ENCODE peak calls at places on chromosome 10, in ten cellular contexts. F is K562, D is GM23338, V is transverse colon, T is Panc1, Y is breast epithelium, C is prostate gland, E is HL-60, P is suprapubic skin, Q is GM12878. Z is an unnamed sample.

GRCh38 chr10:42940487-42941157 is 136.2 kb upstream of the RET start:
- DNase-seq in F (no peak), D (peak), V (no peak), T (no peak), Y (no peak), C (no peak), E (no peak), P (no peak), Q (no peak), Z (peak)

GRCh38 chr10:37495415-37495814 is 362.0 kb downstream of the ZNF248 start:
- DNase-seq in F (no peak), D (no peak), V (no peak), T (no peak), Y (no peak), C (no peak), E (no peak), P (no peak), Q (no peak), Z (no peak)

GRCh38 chr10:100122780-100123179 is 41.1 kb upstream of the CPN1 start:
- DNase-seq in F (no peak), D (no peak), V (no peak), T (no peak), Y (no peak), C (no peak), E (no peak), P (no peak), Q (no peak), Z (no peak)

GRCh38 chr10:97427571-97428179 is 1.7 kb downstream of the PGAM1 start:
- DNase-seq in F (no peak), D (peak), V (peak), T (no peak), Y (no peak), C (peak), E (no peak), P (no peak), Q (no peak), Z (no peak)

GRCh38 chr10:482036-482435 is 207.4 kb downstream of the DIP2C start:
- DNase-seq in F (no peak), D (no peak), V (no peak), T (no peak), Y (no peak), C (no peak), E (no peak), P (no peak), Q (no peak), Z (no peak)

GRCh38 chr10:84177541-84178386 is 4.2 kb downstream of the GPR15LG start:
- DNase-seq in F (no peak), D (no peak), V (no peak), T (no peak), Y (no peak), C (peak), E (peak), P (no peak), Q (no peak), Z (no peak)

GRCh38 chr10:69861251-69862240 is 59.8 kb downstream of the COL13A1 start:
- DNase-seq in F (no peak), D (peak), V (no peak), T (peak), Y (no peak), C (no peak), E (peak), P (no peak), Q (no peak), Z (no peak)

GRCh38 chr10:121511943-121512342 is 86.3 kb downstream of the FGFR2 start:
- DNase-seq in F (no peak), D (no peak), V (no peak), T (no peak), Y (no peak), C (no peak), E (no peak), P (no peak), Q (no peak), Z (no peak)

GRCh38 chr10:126242352-126243260 is 145.7 kb downstream of the ADAM12 start:
- DNase-seq in F (no peak), D (no peak), V (no peak), T (no peak), Y (no peak), C (peak), E (no peak), P (peak), Q (no peak), Z (no peak)

GRCh38 chr10:7035111-7035761 is 375.6 kb downstream of the SFMBT2 start:
- DNase-seq in F (no peak), D (no peak), V (no peak), T (no peak), Y (no peak), C (no peak), E (peak), P (no peak), Q (no peak), Z (no peak)

GRCh38 chr10:98400482-98400881 is 14.5 kb downstream of the PYROXD2 start:
- DNase-seq in F (no peak), D (no peak), V (no peak), T (no peak), Y (no peak), C (no peak), E (no peak), P (no peak), Q (no peak), Z (no peak)

GRCh38 chr10:128035557-128035973 is 90.7 kb downstream of the MKI67 start:
- DNase-seq in F (peak), D (peak), V (peak), T (peak), Y (no peak), C (peak), E (peak), P (no peak), Q (no peak), Z (no peak)

GRCh38 chr10:905503-905902 is 26.0 kb downstream of the LARP4B start:
- DNase-seq in F (peak), D (no peak), V (no peak), T (no peak), Y (no peak), C (no peak), E (no peak), P (no peak), Q (no peak), Z (no peak)

GRCh38 chr10:61606971-61607907 is 55.5 kb upstream of the CABCOCO1 start:
- DNase-seq in F (peak), D (peak), V (no peak), T (no peak), Y (no peak), C (no peak), E (no peak), P (no peak), Q (no peak), Z (no peak)

GRCh38 chr10:93757766-93758509 is at the start of gene LGI1:
- DNase-seq in F (no peak), D (peak), V (no peak), T (no peak), Y (no peak), C (no peak), E (no peak), P (no peak), Q (no peak), Z (no peak)

GRCh38 chr10:8346861-8347260 is 292.4 kb downstream of the GATA3 start:
- DNase-seq in F (no peak), D (peak), V (no peak), T (no peak), Y (no peak), C (no peak), E (no peak), P (no peak), Q (no peak), Z (no peak)

GRCh38 chr10:132158122-132158741 is 28.5 kb upstream of the DPYSL4 start:
- DNase-seq in F (peak), D (peak), V (no peak), T (no peak), Y (no peak), C (no peak), E (no peak), P (no peak), Q (no peak), Z (no peak)

GRCh38 chr10:31669367-31669766 is 259.3 kb downstream of the ARHGAP12 start:
- DNase-seq in F (no peak), D (no peak), V (no peak), T (no peak), Y (no peak), C (peak), E (no peak), P (no peak), Q (no peak), Z (no peak)

GRCh38 chr10:65348637-65349036 is 1577.2 kb upstream of the LRRTM3 start:
- DNase-seq in F (no peak), D (peak), V (no peak), T (no peak), Y (no peak), C (no peak), E (no peak), P (no peak), Q (no peak), Z (no peak)

GRCh38 chr10:21172774-21173432 is 275.8 kb upstream of the NEBL start:
- DNase-seq in F (peak), D (peak), V (peak), T (no peak), Y (peak), C (peak), E (no peak), P (no peak), Q (no peak), Z (no peak)

GRCh38 chr10:1517684-1518083 is 219.6 kb downstream of the ADARB2 start:
- DNase-seq in F (no peak), D (no peak), V (no peak), T (no peak), Y (no peak), C (no peak), E (no peak), P (no peak), Q (no peak), Z (no peak)

GRCh38 chr10:4086041-4086886 is 301.3 kb upstream of the KLF6 start:
- DNase-seq in F (no peak), D (no peak), V (no peak), T (no peak), Y (no peak), C (no peak), E (no peak), P (no peak), Q (no peak), Z (no peak)

GRCh38 chr10:125878957-125879835 is 1.9 kb downstream of the DHX32 start:
- DNase-seq in F (no peak), D (no peak), V (no peak), T (peak), Y (no peak), C (no peak), E (no peak), P (no peak), Q (no peak), Z (no peak)

GRCh38 chr10:132443605-132443997 is 46.6 kb downstream of the PWWP2B start:
- DNase-seq in F (peak), D (no peak), V (peak), T (no peak), Y (no peak), C (no peak), E (peak), P (no peak), Q (no peak), Z (no peak)

GRCh38 chr10:124255556-124255955 is 162.2 kb upstream of the CHST15 start:
- DNase-seq in F (no peak), D (no peak), V (no peak), T (no peak), Y (no peak), C (no peak), E (no peak), P (no peak), Q (no peak), Z (no peak)
- TF ChIP-seq POLR2AphosphoS5 in F (no peak), D (no peak), V (peak), T (no peak), Y (no peak), C (no peak), E (no peak), P (no peak), Q (no peak), Z (no peak)

DNA sequence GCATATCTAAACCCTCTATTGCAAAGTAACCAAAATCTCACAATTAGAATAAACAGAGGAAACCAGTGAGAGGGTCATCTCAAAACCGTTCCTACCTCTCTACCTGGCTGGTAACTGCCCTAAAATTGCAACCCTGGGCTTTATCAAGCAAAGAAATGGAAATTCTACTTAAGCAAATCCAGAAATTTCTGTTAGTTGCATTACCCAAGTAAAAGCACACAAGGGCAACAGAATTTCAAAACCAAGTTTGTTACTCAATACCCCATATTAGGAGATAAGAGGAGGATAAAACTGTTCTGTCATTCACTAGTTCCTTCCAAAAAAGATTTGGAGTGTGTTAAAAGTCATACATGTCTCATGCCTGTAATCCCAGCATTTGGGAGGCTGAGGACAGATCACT is 195.3 kb downstream of the FAM107B start:
- DNase-seq in F (no peak), D (no peak), V (no peak), T (no peak), Y (no peak), C (no peak), E (no peak), P (no peak), Q (no peak), Z (no peak)
- H3K27ac ChIP-seq in F (no peak), D (peak), V (no peak), T (peak), Y (peak), C (peak), E (peak), P (no peak), Q (no peak), Z (no peak)

GRCh38 chr10:96374639-96374984 is 15.8 kb upstream of the OPALIN start:
- DNase-seq in F (peak), D (peak), V (no peak), T (no peak), Y (no peak), C (no peak), E (no peak), P (no peak), Q (no peak), Z (no peak)

GRCh38 chr10:96376483-96376882 is 17.7 kb upstream of the OPALIN start:
- DNase-seq in F (no peak), D (no peak), V (no peak), T (no peak), Y (no peak), C (no peak), E (no peak), P (no peak), Q (no peak), Z (no peak)

GRCh38 chr10:96374004-96374403 is 15.2 kb upstream of the OPALIN start:
- DNase-seq in F (no peak), D (no peak), V (no peak), T (no peak), Y (peak), C (no peak), E (no peak), P (no peak), Q (no peak), Z (no peak)

GRCh38 chr10:96377816-96378294 is 19.1 kb upstream of the OPALIN start:
- DNase-seq in F (peak), D (no peak), V (peak), T (no peak), Y (no peak), C (no peak), E (no peak), P (no peak), Q (no peak), Z (no peak)

GRCh38 chr10:96374985-96375830 is 16.4 kb upstream of the OPALIN start:
- DNase-seq in F (peak), D (peak), V (peak), T (peak), Y (peak), C (peak), E (peak), P (peak), Q (peak), Z (peak)
- TF ChIP-seq POLR2AphosphoS5 in F (no peak), D (no peak), V (no peak), T (peak), Y (no peak), C (peak), E (no peak), P (no peak), Q (no peak), Z (peak)

GRCh38 chr10:91034494-91035157 is 113.7 kb upstream of the ANKRD1 start:
- DNase-seq in F (no peak), D (peak), V (peak), T (no peak), Y (peak), C (peak), E (no peak), P (peak), Q (no peak), Z (no peak)

GRCh38 chr10:91033536-91033935 is 112.6 kb upstream of the ANKRD1 start:
- DNase-seq in F (no peak), D (no peak), V (no peak), T (no peak), Y (no peak), C (no peak), E (no peak), P (no peak), Q (no peak), Z (no peak)

GRCh38 chr10:91034042-91034441 is 113.2 kb upstream of the ANKRD1 start:
- DNase-seq in F (no peak), D (no peak), V (no peak), T (no peak), Y (no peak), C (no peak), E (no peak), P (no peak), Q (no peak), Z (no peak)

GRCh38 chr10:91036807-91037405 is 116.0 kb upstream of the ANKRD1 start:
- DNase-seq in F (no peak), D (no peak), V (no peak), T (no peak), Y (no peak), C (no peak), E (no peak), P (no peak), Q (no peak), Z (no peak)

DNA sequence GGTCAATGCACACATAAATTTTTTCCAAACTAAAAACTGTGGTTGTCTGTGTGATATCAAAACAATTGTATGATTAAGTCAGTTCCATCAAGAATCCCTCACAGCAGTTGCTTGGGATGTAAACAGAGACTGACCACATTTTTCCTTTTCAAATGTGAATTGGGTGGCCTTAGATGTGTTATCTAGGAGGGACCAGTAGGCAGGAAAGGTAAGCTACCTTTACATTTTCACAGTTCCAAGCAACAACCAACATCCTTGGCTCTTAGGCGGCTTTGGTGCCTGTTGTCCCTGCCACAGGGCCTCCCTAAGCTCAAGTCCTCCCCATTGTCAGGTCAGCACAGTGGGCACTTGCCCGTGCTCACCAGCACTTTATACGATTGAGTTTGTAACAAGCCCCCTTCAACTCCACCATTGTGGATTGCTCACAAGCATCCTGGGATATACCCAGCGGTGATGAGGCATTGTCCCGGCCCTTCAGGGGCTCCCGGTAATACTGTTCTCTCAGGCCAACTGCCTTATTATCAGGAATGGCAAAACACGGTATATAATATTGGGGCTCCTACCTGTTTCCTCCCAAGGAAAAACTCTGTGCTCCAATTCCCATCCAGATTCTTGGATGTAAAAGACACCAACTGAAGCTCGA is 114.9 kb upstream of the ANKRD1 start:
- DNase-seq in F (no peak), D (no peak), V (no peak), T (no peak), Y (no peak), C (no peak), E (no peak), P (no peak), Q (no peak), Z (no peak)
- H3K27ac ChIP-seq in F (no peak), D (no peak), V (no peak), T (no peak), Y (peak), C (no peak), E (no peak), P (no peak), Q (no peak), Z (no peak)

DNA sequence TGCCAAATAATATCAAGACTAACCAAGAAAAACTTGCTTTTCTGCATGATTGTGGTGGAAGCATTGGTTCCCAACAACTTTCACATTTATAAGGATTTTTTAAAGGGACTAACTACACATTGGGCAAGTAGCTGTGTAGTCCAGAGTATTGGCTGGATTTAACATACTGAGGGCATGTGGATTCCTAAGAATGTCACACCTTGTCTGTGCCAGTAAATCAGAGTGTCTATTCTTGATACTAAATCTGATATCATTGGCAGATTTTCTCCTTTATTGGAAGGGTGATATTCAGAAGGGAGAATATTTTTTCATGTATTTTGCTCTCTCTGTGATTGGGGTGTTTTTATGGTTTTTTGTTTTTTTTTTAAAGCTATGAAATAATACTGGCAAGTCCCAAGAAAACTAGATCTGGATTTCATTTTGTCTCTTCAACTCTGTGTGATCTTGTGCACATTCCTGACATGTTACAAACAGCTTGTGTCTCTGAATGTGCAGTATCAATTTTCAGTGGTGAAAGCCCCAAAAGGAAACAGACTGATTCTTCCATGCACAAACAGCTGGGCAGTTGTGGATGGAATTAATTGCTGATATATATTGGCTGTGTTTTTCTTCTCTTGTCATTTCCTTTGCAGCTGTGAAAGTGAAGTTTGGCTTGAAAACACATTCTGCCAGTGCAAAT is 67.3 kb downstream of the ADD3 start:
- DNase-seq in F (no peak), D (no peak), V (no peak), T (no peak), Y (no peak), C (no peak), E (no peak), P (no peak), Q (no peak), Z (no peak)
- TF ChIP-seq POLR2AphosphoS5 in F (no peak), D (no peak), V (no peak), T (no peak), Y (no peak), C (peak), E (no peak), P (no peak), Q (no peak), Z (peak)

Z was measured in esophagus muscularis mucosa.